ENCODE peak calls at places on chromosome 1, in nine cellular contexts. R is activated CD4-positive, alpha-beta memory T cell treated with anti-CD3 and anti-CD28 coated beads, Interleukin-2, amount 10 ng/mL, durations not matched to agents 7 days and 5 days; W is activated CD8-positive, alpha-beta memory T cell treated with anti-CD3 and anti-CD28 coated beads for 24 hours; I is Daoy; G is heart right ventricle; J is MCF 10A; L is epithelial cell of esophagus; O is GM04504; V is endodermal cell. E is an unnamed sample.
A peak's percentile ranks its signal among the peaks of the same experiment; 100 is the strongest.

GRCh38 chr1:21919520-21919919 is 17.6 kb downstream of the HSPG2 start:
- DNase-seq in V (no peak), G (no peak), J (peak; percentile 50), O (peak; percentile 75), I (peak; percentile 80), W (no peak), L (peak; percentile 53), R (no peak), E (peak; percentile 78)

GRCh38 chr1:21436488-21437340 is 3.2 kb upstream of the NBPF3 start:
- DNase-seq in R (no peak), G (no peak), V (peak; percentile 88), J (no peak), O (no peak), L (peak; percentile 11), I (no peak), W (no peak), E (no peak)

GRCh38 chr1:162391790-162392563 is 10.4 kb downstream of the C1orf226 start:
- DNase-seq in L (peak; percentile 57), O (no peak), I (peak; percentile 56), J (peak; percentile 72), G (no peak), V (peak; percentile 60), R (no peak), W (no peak), E (no peak)

GRCh38 chr1:150778409-150778808 is 12.8 kb upstream of the CTSS start:
- DNase-seq in I (no peak), R (no peak), L (peak; percentile 74), G (no peak), V (no peak), J (no peak), O (no peak), W (no peak), E (peak; percentile 45)

GRCh38 chr1:107110346-107110745 is 30.5 kb upstream of the NTNG1 start:
- DNase-seq in I (no peak), V (no peak), J (no peak), W (no peak), R (no peak), O (peak; percentile 22), L (no peak), G (no peak), E (no peak)

GRCh38 chr1:111976332-111976731 is 13.1 kb downstream of the KCND3 start:
- DNase-seq in V (no peak), W (no peak), J (peak; percentile 15), R (no peak), O (no peak), G (no peak), I (no peak), L (peak; percentile 79), E (peak; percentile 39)

GRCh38 chr1:87678221-87678715 is 349.6 kb downstream of the LMO4 start:
- DNase-seq in O (no peak), G (no peak), I (no peak), R (no peak), L (peak; percentile 61), J (no peak), W (no peak), V (no peak), E (no peak)

GRCh38 chr1:26530898-26531598 is 1.5 kb downstream of the RPS6KA1 start:
- DNase-seq in O (no peak), R (no peak), I (peak; percentile 93), V (peak; percentile 96), W (no peak), G (no peak), J (peak; percentile 97), L (peak; percentile 90), E (peak; percentile 97)

GRCh38 chr1:103517380-103518047 is 8.0 kb upstream of the RNPC3 start:
- DNase-seq in O (no peak), I (peak; percentile 9), W (no peak), V (no peak), J (no peak), R (no peak), G (no peak), L (peak; percentile 19), E (no peak)

GRCh38 chr1:203081465-203082355 is 4.1 kb downstream of the MYOG start:
- DNase-seq in O (no peak), J (no peak), V (peak; percentile 54), I (no peak), L (no peak), R (no peak), W (peak; percentile 19), G (no peak), E (no peak)

GRCh38 chr1:10835423-10836421 is 39.3 kb upstream of the CASZ1 start:
- DNase-seq in R (no peak), W (no peak), L (peak; percentile 49), V (peak; percentile 98), I (peak; percentile 83), J (peak; percentile 39), O (no peak), G (peak; percentile 44), E (no peak)

GRCh38 chr1:28290851-28291250 is 31.5 kb downstream of the SESN2 start:
- DNase-seq in W (no peak), G (no peak), O (no peak), R (no peak), I (no peak), J (no peak), L (no peak), V (peak; percentile 84), E (no peak)

GRCh38 chr1:1926886-1927660 is 8.0 kb upstream of the TMEM52 start:
- DNase-seq in J (no peak), G (no peak), W (no peak), O (no peak), I (no peak), V (no peak), L (no peak), R (no peak), E (no peak)

GRCh38 chr1:207815466-207815865 is 63.6 kb downstream of the CD46 start:
- DNase-seq in V (no peak), R (no peak), I (no peak), L (no peak), W (no peak), O (no peak), G (no peak), J (no peak), E (no peak)

GRCh38 chr1:225880210-225880584 is 2.0 kb downstream of the TMEM63A start:
- DNase-seq in G (no peak), L (no peak), J (no peak), O (no peak), R (no peak), I (no peak), W (no peak), V (no peak), E (no peak)

GRCh38 chr1:26126321-26127084 is 14.9 kb downstream of the PDIK1L start:
- DNase-seq in L (peak; percentile 89), O (no peak), I (peak; percentile 84), G (no peak), J (peak; percentile 76), V (no peak), R (peak; percentile 69), W (no peak), E (peak; percentile 74)

GRCh38 chr1:57341721-57342120 is 82.1 kb downstream of the DAB1 start:
- DNase-seq in I (no peak), R (no peak), L (no peak), O (no peak), J (no peak), V (no peak), G (no peak), W (no peak), E (no peak)

GRCh38 chr1:20216574-20216973 is 30.3 kb upstream of the PLA2G2C start:
- DNase-seq in R (peak; percentile 19), G (no peak), W (no peak), L (peak; percentile 55), J (peak; percentile 43), I (peak; percentile 30), O (no peak), V (peak; percentile 66), E (peak; percentile 44)

GRCh38 chr1:51565009-51565408 is 45.9 kb upstream of the EPS15 start:
- DNase-seq in G (no peak), L (no peak), R (no peak), V (peak; percentile 57), J (no peak), W (no peak), O (no peak), I (no peak), E (no peak)

GRCh38 chr1:12549460-12550349 is 68.3 kb downstream of the DHRS3 start:
- DNase-seq in V (no peak), I (peak; percentile 94), L (peak; percentile 93), J (peak; percentile 93), O (peak; percentile 82), G (peak; percentile 62), R (no peak), W (no peak), E (peak; percentile 97)

GRCh38 chr1:91647061-91647460 is 146.4 kb downstream of the CDC7 start:
- DNase-seq in I (no peak), G (no peak), L (no peak), W (no peak), V (no peak), R (no peak), J (no peak), O (no peak), E (no peak)

GRCh38 chr1:204453141-204453772 is 41.3 kb downstream of the PIK3C2B start:
- DNase-seq in O (no peak), V (peak; percentile 63), R (peak; percentile 73), I (no peak), L (no peak), W (peak; percentile 80), G (no peak), J (no peak), E (no peak)